ENCODE peak calls at places on chromosomes 16 and 17, in four cellular contexts. H is GM04504, P is activated B cell treated with CpG ODN at 0.5 μM for 24 hours, I is T-helper 2 cell. E is an unnamed sample.

GRCh38 chr16:58085584-58086251 is 43.5 kb downstream of the CFAP20 start:
- DNase-seq in I (no peak), P (no peak), H (no peak), E (no peak)

GRCh38 chr17:76690596-76691280 is 20.0 kb downstream of the MXRA7 start:
- DNase-seq in I (no peak), H (no peak), P (no peak), E (no peak)

GRCh38 chr16:57578521-57579360 is 36.3 kb downstream of the ADGRG5 start:
- DNase-seq in P (no peak), H (no peak), I (no peak), E (no peak)

GRCh38 chr17:2213291-2213960 is 90.2 kb downstream of the SMG6 start:
- DNase-seq in H (no peak), P (no peak), I (no peak), E (no peak)

GRCh38 chr16:56964243-56965148 is 2.7 kb downstream of the CETP start:
- DNase-seq in P (peak; percentile 93), H (no peak), I (peak; percentile 90), E (peak; percentile 91)

GRCh38 chr16:47058295-47059086 is 85.0 kb upstream of the DNAJA2 start:
- DNase-seq in P (no peak), I (no peak), H (no peak), E (no peak)

GRCh38 chr16:24102120-24102740 is 153.9 kb upstream of the CACNG3 start:
- DNase-seq in I (no peak), H (no peak), P (no peak), E (no peak)

GRCh38 chr16:17068524-17068923 is 402.2 kb downstream of the XYLT1 start:
- DNase-seq in P (no peak), I (no peak), H (no peak), E (no peak)

GRCh38 chr16:20899503-20900298 is 457 bp downstream of the DCUN1D3 start:
- DNase-seq in H (no peak), I (no peak), P (no peak), E (no peak)

GRCh38 chr16:84454611-84455010 is 49.8 kb downstream of the MEAK7 start:
- DNase-seq in I (no peak), H (no peak), P (no peak), E (no peak)

GRCh38 chr16:974606-975312 is 4.0 kb upstream of the LMF1 start:
- DNase-seq in H (no peak), P (no peak), I (no peak), E (no peak)

GRCh38 chr16:2935418-2935817 is 23.7 kb downstream of the FLYWCH1 start:
- DNase-seq in I (no peak), H (no peak), P (no peak), E (no peak)

GRCh38 chr17:48074322-48075054 is 26.3 kb downstream of the NFE2L1 start:
- DNase-seq in H (peak; percentile 66), I (peak; percentile 63), P (peak; percentile 36), E (peak; percentile 37)

GRCh38 chr16:88353232-88353631 is 29.5 kb upstream of the ZNF469 start:
- DNase-seq in P (no peak), H (no peak), I (no peak), E (no peak)

GRCh38 chr16:30813821-30814189 is 26.8 kb upstream of the ZNF629 start:
- DNase-seq in P (no peak), I (no peak), H (no peak), E (no peak)

GRCh38 chr16:80751167-80751566 is 53.2 kb downstream of the CDYL2 start:
- DNase-seq in I (no peak), H (peak; percentile 46), P (no peak), E (no peak)

GRCh38 chr17:79607941-79608728 is 2.7 kb downstream of the RBFOX3 start:
- DNase-seq in P (no peak), I (no peak), H (no peak), E (no peak)

GRCh38 chr17:45341389-45342158 is 24.8 kb upstream of the MAP3K14 start:
- DNase-seq in H (peak; percentile 75), I (no peak), P (no peak), E (no peak)

GRCh38 chr16:31181102-31181830 is 1.3 kb downstream of the FUS start:
- DNase-seq in H (no peak), I (no peak), P (peak; percentile 32), E (no peak)

GRCh38 chr16:58026139-58026704 is 668 bp downstream of the MMP15 start:
- DNase-seq in H (peak; percentile 15), I (no peak), P (peak; percentile 24), E (no peak)

GRCh38 chr17:15348030-15348429 is 6.6 kb upstream of the TEKT3 start:
- DNase-seq in I (no peak), H (peak; percentile 34), P (no peak), E (no peak)

GRCh38 chr16:554640-555413 is 5.4 kb upstream of the PRR35 start:
- DNase-seq in H (peak; percentile 71), P (no peak), I (no peak), E (no peak)

GRCh38 chr16:12749076-12749475 is 54.6 kb downstream of the CPPED1 start:
- DNase-seq in H (no peak), I (no peak), P (no peak), E (no peak)

GRCh38 chr17:28324776-28325175 is 5.8 kb downstream of the TMEM97 start:
- DNase-seq in H (no peak), I (no peak), P (no peak), E (no peak)

GRCh38 chr16:81237942-81238295 is 570 bp upstream of the BCO1 start:
- DNase-seq in I (no peak), H (no peak), P (no peak), E (no peak)

GRCh38 chr17:4648741-4649140 is 7.3 kb upstream of the ALOX15 start:
- DNase-seq in P (no peak), H (no peak), I (no peak), E (no peak)

GRCh38 chr17:4920351-4921048 is 11.6 kb upstream of the GP1BA start:
- DNase-seq in P (no peak), H (no peak), I (no peak), E (no peak)

GRCh38 chr17:45016823-45017222 is 34.6 kb downstream of the DCAKD start:
- DNase-seq in H (no peak), I (no peak), P (no peak), E (no peak)

GRCh38 chr16:10245002-10245401 is 62.8 kb upstream of the GRIN2A start:
- DNase-seq in H (no peak), P (no peak), I (no peak), E (no peak)

E was measured in activated effector memory CD4-positive, alpha-beta T cell treated with Interleukin-2 at 50 U/mL for 16 hours.